ENCODE peak calls at places on chromosomes 4 and X, in eight cellular contexts. M is PC-3, E is HCT116, Q is BE2C, J is GM20000, G is fibroblast of pulmonary artery, K is fibroblast of mammary gland, P is AG04449. B is an unnamed sample.
A peak's percentile ranks its signal among the peaks of the same experiment; 100 is the strongest.

GRCh38 chr4:184506527-184507121 is 32.3 kb upstream of the IRF2 start:
- DNase-seq in E (no peak), J (peak; percentile 56), G (no peak), M (peak; percentile 20), P (no peak), Q (no peak), K (no peak), B (no peak)

GRCh38 chr4:169152899-169153298 is 117.9 kb downstream of the SH3RF1 start:
- DNase-seq in G (no peak), E (no peak), J (no peak), M (no peak), P (no peak), Q (peak; percentile 12), K (no peak), B (no peak)

GRCh38 chr4:85773372-85773771 is 298.4 kb downstream of the ARHGAP24 start:
- DNase-seq in P (no peak), E (no peak), Q (no peak), K (no peak), J (no peak), G (no peak), M (no peak), B (no peak)

GRCh38 chr4:7693711-7694110 is 245.9 kb downstream of the AFAP1 start:
- DNase-seq in J (no peak), M (no peak), G (no peak), E (no peak), K (no peak), P (no peak), Q (no peak), B (no peak)

GRCh38 chr4:2255501-2256155 is 6.3 kb downstream of the MXD4 start:
- DNase-seq in E (no peak), K (peak; percentile 33), Q (peak; percentile 26), M (no peak), G (peak; percentile 70), P (no peak), J (no peak), B (no peak)

GRCh38 chr4:4694296-4694772 is 152.5 kb upstream of the STX18 start:
- DNase-seq in M (no peak), J (no peak), K (peak; percentile 25), G (no peak), Q (peak; percentile 55), E (no peak), P (no peak), B (no peak)

GRCh38 chrX:30308263-30309138 is 689 bp downstream of the NR0B1 start:
- DNase-seq in Q (peak; percentile 2), J (peak; percentile 11), K (peak; percentile 15), E (no peak), P (no peak), G (peak; percentile 7), M (no peak), B (no peak)

GRCh38 chrX:84187501-84188319 is at the start of gene RPS6KA6:
- DNase-seq in M (peak; percentile 16), E (no peak), Q (peak; percentile 58), K (peak; percentile 30), G (peak; percentile 15), J (no peak), P (no peak), B (no peak)

GRCh38 chr4:166594326-166594946 is 639.9 kb downstream of the SPOCK3 start:
- DNase-seq in M (peak; percentile 78), E (peak; percentile 50), K (peak; percentile 41), J (peak; percentile 8), Q (peak; percentile 62), P (no peak), G (peak; percentile 74), B (no peak)

GRCh38 chr4:5470318-5470889 is 238.0 kb downstream of the EVC2 start:
- DNase-seq in M (no peak), J (no peak), G (no peak), Q (no peak), P (no peak), K (no peak), E (no peak), B (no peak)

DNA sequence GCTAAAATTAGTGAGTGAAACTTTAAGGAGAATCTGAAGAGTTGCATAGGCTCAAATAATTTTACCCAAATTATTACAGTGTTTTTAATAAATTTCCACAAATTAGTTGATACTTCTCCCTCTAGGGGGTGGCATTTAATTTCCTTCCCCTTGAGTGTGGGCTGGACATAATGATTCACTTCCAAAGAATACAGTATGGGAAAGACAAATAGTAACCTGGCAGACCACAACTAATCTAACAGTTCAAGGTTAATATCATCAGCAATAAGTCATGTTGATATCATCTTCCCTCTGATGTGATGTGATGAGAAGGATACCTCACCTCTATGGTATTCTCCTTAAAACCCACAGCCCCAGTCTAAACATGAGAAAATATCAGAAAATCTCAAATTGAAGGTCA is 15.5 kb downstream of the PFKFB1 start:
- DNase-seq in J (no peak), K (peak; percentile 8), E (no peak), Q (no peak), P (no peak), G (peak; percentile 1), M (peak; percentile 79), B (no peak)
- TF ChIP-seq CTCF in J (no peak), K (no peak), E (peak; percentile 6), Q (no peak), P (no peak), G (no peak), M (peak; percentile 63), B (no peak)

GRCh38 chr4:16257611-16258010 is 31.3 kb upstream of the TAPT1 start:
- DNase-seq in E (no peak), J (no peak), M (no peak), K (no peak), Q (no peak), P (no peak), G (no peak), B (no peak)
- TF ChIP-seq CTCF in E (no peak), J (no peak), M (no peak), K (no peak), Q (no peak), P (no peak), G (no peak), B (no peak)

DNA sequence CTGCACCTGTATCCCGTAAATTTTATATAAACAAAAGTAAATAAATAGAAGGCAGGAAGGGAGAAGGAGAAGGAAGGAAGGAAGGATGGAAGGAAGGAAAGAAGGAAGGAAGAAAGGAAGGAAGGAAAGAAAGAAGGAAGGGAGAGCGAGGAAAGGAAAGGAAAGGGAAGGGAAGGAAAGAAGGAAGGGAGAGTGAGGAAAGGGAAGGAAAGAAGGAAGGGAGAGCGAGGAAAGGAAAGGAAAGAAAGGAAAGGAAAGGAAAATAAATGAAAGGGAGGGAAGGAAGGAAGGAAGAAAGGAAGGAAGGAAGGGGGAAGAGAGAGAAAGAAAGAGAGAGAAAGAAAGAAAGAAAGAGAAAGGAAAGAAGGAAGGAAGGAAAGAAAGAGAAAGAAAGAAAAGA is 43.0 kb upstream of the FRG1 start:
- DNase-seq in M (no peak), K (no peak), G (no peak), P (no peak), E (no peak), J (no peak), Q (no peak), B (no peak)
- TF ChIP-seq CTCF in M (no peak), K (no peak), G (no peak), P (no peak), E (no peak), J (no peak), Q (no peak), B (no peak)

GRCh38 chr4:77818077-77818666 is 996 bp downstream of the CNOT6L start:
- DNase-seq in E (peak; percentile 60), P (no peak), J (peak; percentile 58), M (peak; percentile 69), K (peak; percentile 85), G (peak; percentile 85), Q (peak; percentile 75), B (peak; percentile 31)
- TF ChIP-seq CTCF in E (peak; percentile 52), P (peak; percentile 64), J (no peak), M (peak; percentile 50), K (peak; percentile 50), G (peak; percentile 63), Q (peak; percentile 67), B (peak; percentile 52)

GRCh38 chr4:151646322-151646721 is 114.5 kb downstream of the GATB start:
- DNase-seq in J (no peak), M (no peak), G (no peak), K (no peak), E (no peak), P (no peak), Q (no peak), B (no peak)
- TF ChIP-seq CTCF in J (no peak), M (peak; percentile 17), G (no peak), K (no peak), E (peak; percentile 14), P (no peak), Q (peak; percentile 16), B (no peak)

DNA sequence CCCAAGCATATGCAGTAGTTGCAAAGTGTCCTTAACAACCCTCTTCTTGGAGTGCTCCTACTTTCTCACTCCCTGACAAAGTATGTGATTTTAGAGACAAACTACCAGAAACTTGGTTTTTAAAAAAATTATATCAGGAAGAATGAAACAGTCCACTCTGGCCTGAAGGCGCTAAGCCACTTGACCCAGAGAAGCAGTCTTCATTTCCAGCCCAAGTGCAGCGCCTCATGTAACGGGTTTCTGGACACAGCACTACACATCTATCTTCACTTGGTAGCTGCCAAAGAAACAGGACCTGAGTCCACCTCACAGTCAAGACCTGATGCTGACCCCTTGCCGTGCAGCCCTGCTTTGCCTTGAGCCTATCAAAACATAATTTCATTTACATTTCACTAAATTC is 124.8 kb upstream of the MAP3K15 start:
- DNase-seq in K (no peak), G (no peak), E (no peak), M (no peak), Q (no peak), J (no peak), P (no peak), B (no peak)
- TF ChIP-seq CTCF in K (no peak), G (no peak), E (no peak), M (no peak), Q (no peak), J (no peak), P (no peak), B (no peak)

B was measured in AG09309.